ENCODE peak calls at places on chromosomes 7 and 10, in six cellular contexts. D is HepG2, G is HEK293T, Y is IMR-90, W is A549, U is K562. C is an unnamed sample.

GRCh38 chr7:132249591-132249971 is 326.7 kb downstream of the PLXNA4 start:
- DNase-seq in D (peak), G (peak), Y (no peak), W (peak), U (peak), C (no peak)

GRCh38 chr10:13990918-13991317 is 339.8 kb downstream of the FRMD4A start:
- DNase-seq in D (no peak), G (no peak), Y (peak), W (no peak), U (no peak), C (no peak)

GRCh38 chr10:85124592-85124991 is 796.2 kb downstream of the CCSER2 start:
- DNase-seq in D (no peak), G (no peak), Y (no peak), W (no peak), U (no peak), C (no peak)

GRCh38 chr7:36931892-36932291 is 207.6 kb upstream of the AOAH start:
- DNase-seq in D (no peak), G (no peak), Y (no peak), W (no peak), U (no peak), C (no peak)

GRCh38 chr7:1536768-1537630 is 6.5 kb downstream of the MAFK start:
- DNase-seq in D (peak), G (peak), Y (peak), W (peak), U (peak), C (no peak)

GRCh38 chr7:133344275-133344674 is 91.4 kb downstream of the EXOC4 start:
- DNase-seq in D (no peak), G (no peak), Y (peak), W (peak), U (peak), C (no peak)

GRCh38 chr10:70183304-70183703 is 13.0 kb upstream of the SAR1A start:
- DNase-seq in D (no peak), G (no peak), Y (no peak), W (no peak), U (no peak), C (no peak)

GRCh38 chr7:11524476-11525398 is 307.3 kb downstream of the THSD7A start:
- DNase-seq in D (no peak), G (no peak), Y (no peak), W (no peak), U (no peak), C (no peak)

GRCh38 chr7:81190997-81191747 is 272.3 kb upstream of the SEMA3C start:
- DNase-seq in D (peak), G (no peak), Y (peak), W (peak), U (no peak), C (no peak)

GRCh38 chr7:44292876-44293560 is 32.4 kb downstream of the CAMK2B start:
- DNase-seq in D (no peak), G (no peak), Y (no peak), W (no peak), U (no peak), C (no peak)

GRCh38 chr10:8614054-8614565 is 559.6 kb downstream of the GATA3 start:
- DNase-seq in D (no peak), G (no peak), Y (no peak), W (no peak), U (no peak), C (no peak)

GRCh38 chr7:77339726-77340125 is 76.4 kb downstream of the GSAP start:
- DNase-seq in D (no peak), G (no peak), Y (no peak), W (no peak), U (no peak), C (no peak)

GRCh38 chr7:146242661-146243060 is 126.1 kb downstream of the CNTNAP2 start:
- DNase-seq in D (no peak), G (no peak), Y (no peak), W (no peak), U (no peak), C (no peak)

GRCh38 chr10:79153753-79154152 is 85.0 kb downstream of the ZMIZ1 start:
- DNase-seq in D (no peak), G (no peak), Y (no peak), W (no peak), U (no peak), C (no peak)

GRCh38 chr7:99392659-99393362 is 15.6 kb downstream of the PDAP1 start:
- DNase-seq in D (no peak), G (no peak), Y (no peak), W (no peak), U (peak), C (no peak)

GRCh38 chr7:5441840-5442513 is 18.3 kb upstream of the TNRC18 start:
- DNase-seq in D (no peak), G (no peak), Y (no peak), W (no peak), U (no peak), C (no peak)

GRCh38 chr7:158595068-158595467 is 7.4 kb upstream of the PTPRN2 start:
- DNase-seq in D (no peak), G (no peak), Y (peak), W (no peak), U (no peak), C (peak)

GRCh38 chr7:157503229-157503628 is 166.4 kb downstream of the DNAJB6 start:
- DNase-seq in D (no peak), G (no peak), Y (no peak), W (no peak), U (no peak), C (no peak)

GRCh38 chr7:2004841-2005351 is 227.8 kb downstream of the MAD1L1 start:
- DNase-seq in D (no peak), G (no peak), Y (no peak), W (no peak), U (no peak), C (no peak)

GRCh38 chr10:99598781-99599481 is 21.3 kb downstream of the SLC25A28 start:
- DNase-seq in D (no peak), G (no peak), Y (no peak), W (no peak), U (no peak), C (no peak)

GRCh38 chr7:142553216-142553615 is 196.1 kb upstream of the PRSS1 start:
- DNase-seq in D (no peak), G (no peak), Y (no peak), W (no peak), U (no peak), C (no peak)

GRCh38 chr10:133464582-133465031 is 10.9 kb downstream of the SCART1 start:
- DNase-seq in D (no peak), G (no peak), Y (no peak), W (no peak), U (no peak), C (no peak)

GRCh38 chr10:131638481-131639278 is 262.1 kb upstream of the PPP2R2D start:
- DNase-seq in D (no peak), G (no peak), Y (no peak), W (no peak), U (no peak), C (no peak)

GRCh38 chr7:35185908-35186731 is 67.8 kb downstream of the TBX20 start:
- DNase-seq in D (no peak), G (no peak), Y (peak), W (no peak), U (peak), C (no peak)

DNA sequence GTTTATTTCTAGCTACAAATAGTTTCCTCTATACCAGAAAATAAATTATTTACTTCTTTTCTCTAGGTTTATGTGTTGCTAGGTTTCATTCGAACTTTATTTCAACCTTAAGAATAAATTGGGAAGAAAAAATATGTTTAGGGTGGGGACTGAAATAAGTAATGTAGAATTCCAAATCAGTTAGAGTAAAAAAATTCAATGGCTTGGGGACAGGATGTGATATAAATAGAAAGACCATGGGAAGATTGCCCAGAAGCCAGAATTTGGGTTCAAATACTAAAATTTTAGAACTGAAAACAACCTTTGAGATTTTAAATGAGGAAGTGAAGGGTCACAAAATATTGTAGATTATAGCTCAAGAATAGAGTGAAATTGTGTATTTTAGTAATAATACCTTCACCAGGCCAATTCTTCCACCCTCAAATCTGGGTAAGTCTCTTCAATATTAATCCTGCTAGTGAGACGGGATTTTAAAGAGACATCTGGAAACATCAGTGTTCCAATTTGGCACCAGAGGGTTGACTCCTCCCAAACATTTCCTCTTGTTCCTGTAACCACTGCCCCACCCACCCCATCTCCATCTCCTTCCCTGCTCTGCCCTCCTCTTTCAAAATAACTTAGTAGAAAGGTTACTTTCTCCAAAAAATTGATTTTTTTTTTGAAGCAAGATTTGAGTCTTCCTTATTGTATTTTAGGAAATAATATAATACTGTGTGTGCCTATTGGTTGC is 51.2 kb upstream of the FAM3C start:
- DNase-seq in D (no peak), G (no peak), Y (no peak), W (no peak), U (no peak), C (no peak)
- TF ChIP-seq BHLHE40 in D (no peak), G (no peak), Y (no peak), W (no peak), U (no peak), C (no peak)

DNA sequence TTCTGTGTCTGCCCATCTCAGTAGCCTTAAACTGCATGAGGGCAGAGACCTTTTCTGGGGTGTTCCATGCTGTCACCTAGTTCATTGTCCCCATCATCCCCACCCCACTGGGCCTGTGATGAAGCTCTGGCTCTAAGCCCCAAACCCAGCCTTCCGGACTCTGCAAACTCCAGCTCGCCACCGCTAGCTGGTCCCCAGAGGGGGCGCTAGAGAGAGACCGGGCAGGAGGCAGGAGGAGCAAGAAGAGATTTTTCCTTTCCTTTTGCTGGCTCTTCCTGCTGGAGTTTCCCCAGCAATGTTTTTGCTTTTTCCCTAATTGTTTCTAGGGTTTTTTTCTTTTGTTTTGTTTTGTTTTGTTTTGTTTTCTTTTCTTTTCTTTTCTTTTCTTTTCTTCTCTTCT is 234.4 kb downstream of the TEX36 start:
- DNase-seq in D (peak), G (peak), Y (peak), W (peak), U (peak), C (no peak)
- TF ChIP-seq BHLHE40 in D (no peak), G (no peak), Y (no peak), W (no peak), U (no peak), C (no peak)

DNA sequence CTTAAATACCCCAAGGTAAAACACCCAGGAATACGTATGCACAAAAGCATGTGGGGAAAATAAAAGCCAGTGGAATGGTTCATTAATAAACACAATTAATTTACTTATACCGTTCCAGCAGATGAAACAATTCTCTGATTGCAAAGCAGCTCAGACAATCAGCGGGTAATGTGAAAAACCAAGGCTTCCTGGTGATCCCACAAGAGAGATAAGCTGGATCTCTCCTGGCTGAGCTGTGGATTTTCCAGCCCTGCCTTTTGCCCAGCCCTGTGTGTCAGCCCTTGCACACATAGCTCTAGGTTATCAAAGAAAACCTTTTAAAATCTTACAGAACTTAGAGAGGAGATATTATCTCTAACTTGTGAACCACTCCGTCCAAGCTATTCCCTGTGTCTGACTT is 1010.7 kb upstream of the AUTS2 start:
- DNase-seq in D (no peak), G (no peak), Y (no peak), W (no peak), U (no peak), C (no peak)
- TF ChIP-seq BHLHE40 in D (no peak), G (no peak), Y (no peak), W (no peak), U (no peak), C (no peak)

DNA sequence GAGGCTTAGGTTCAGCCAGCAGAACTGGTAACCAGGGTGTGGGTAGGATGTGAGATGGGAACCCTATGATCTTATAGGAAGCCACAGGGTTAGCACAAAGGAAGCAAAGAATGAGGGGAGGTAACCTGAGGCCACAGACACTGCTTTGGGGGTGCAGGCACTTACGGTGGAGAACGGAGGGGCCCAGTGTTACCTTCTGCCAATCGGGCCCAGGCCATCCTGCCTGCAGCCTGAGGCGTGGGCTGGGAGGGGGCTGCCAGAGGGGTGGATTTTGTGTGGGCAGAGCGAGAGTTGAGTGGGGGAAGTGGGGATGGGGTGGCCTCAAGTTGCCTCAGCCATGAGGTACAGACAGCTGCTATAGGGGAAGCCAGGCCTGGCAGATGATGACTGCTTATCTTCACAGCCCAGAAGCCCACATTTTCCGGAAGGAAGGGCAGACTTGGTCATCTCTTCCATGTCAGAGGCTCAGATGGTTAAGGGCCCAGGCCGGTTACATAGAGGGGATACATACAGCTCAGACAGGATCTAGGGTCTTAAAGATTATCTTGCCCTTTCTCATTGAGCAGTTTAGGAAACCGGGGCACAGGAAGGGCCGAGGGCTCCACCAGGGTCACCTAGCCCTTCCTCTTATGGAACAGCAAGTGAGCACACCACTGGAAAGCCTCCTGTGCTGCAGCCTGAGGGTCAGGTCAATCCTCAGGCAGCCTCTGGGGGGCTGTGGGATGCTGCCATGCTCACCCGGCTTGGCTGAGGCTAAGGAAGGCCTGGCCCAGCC is 24.4 kb upstream of the VSIR start:
- DNase-seq in D (no peak), G (no peak), Y (no peak), W (no peak), U (peak), C (no peak)
- TF ChIP-seq BHLHE40 in D (no peak), G (no peak), Y (no peak), W (no peak), U (no peak), C (no peak)

GRCh38 chr7:129661645-129662182 is 50.2 kb downstream of the NRF1 start:
- DNase-seq in D (no peak), G (no peak), Y (no peak), W (no peak), U (no peak), C (no peak)

GRCh38 chr7:129667551-129667950 is 56.0 kb downstream of the NRF1 start:
- DNase-seq in D (no peak), G (no peak), Y (no peak), W (no peak), U (no peak), C (no peak)

GRCh38 chr7:129664029-129665012 is 52.8 kb downstream of the NRF1 start:
- DNase-seq in D (peak), G (peak), Y (peak), W (peak), U (peak), C (peak)

GRCh38 chr7:129667116-129667515 is 55.6 kb downstream of the NRF1 start:
- DNase-seq in D (no peak), G (no peak), Y (no peak), W (no peak), U (no peak), C (no peak)

DNA sequence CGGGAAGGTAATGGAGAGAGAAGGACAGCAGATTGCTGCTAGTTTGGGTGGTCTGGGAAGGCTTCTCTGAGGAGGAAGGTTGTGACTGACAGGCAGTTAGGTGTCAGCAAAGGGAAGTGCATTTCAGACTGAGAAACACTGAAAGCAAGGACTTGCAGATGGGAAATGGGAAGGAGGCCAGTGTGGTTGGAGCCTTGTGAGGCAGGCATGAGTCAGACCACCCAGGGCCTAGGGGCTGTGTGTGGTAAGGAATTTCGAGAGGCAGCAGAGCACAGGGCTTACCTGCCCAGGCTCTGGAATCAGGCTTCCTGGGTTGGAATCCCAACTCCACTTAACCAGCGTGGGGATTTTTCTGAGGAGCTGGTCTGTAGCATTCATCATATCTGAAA is 53.5 kb downstream of the NRF1 start:
- DNase-seq in D (no peak), G (no peak), Y (peak), W (peak), U (no peak), C (no peak)
- TF ChIP-seq BHLHE40 in D (no peak), G (no peak), Y (no peak), W (no peak), U (no peak), C (no peak)

GRCh38 chr7:46549892-46550639 is 629.0 kb upstream of the IGFBP3 start:
- DNase-seq in D (no peak), G (no peak), Y (no peak), W (no peak), U (no peak), C (no peak)
- TF ChIP-seq BHLHE40 in D (no peak), G (no peak), Y (no peak), W (no peak), U (no peak), C (no peak)

C was measured in GM12878.